ENCODE peak calls at places on chromosomes 13 and 19, in seven cellular contexts. M is heart right ventricle, T is cardiac muscle cell, W is keratinocyte, R is GM12878, Q is WERI-Rb-1, P is right lobe of liver. Z is an unnamed sample. For H3K9me3, the result is how much of the 10 kb centered on the place peaks cover.

GRCh38 chr13:83890358-83890757 is 8.1 kb upstream of the SLITRK1 start:
- DNase-seq in M (no peak), T (no peak), W (no peak), R (no peak), Q (no peak), P (no peak), Z (no peak)

GRCh38 chr13:42041684-42042035 is 6.8 kb upstream of the DGKH start:
- DNase-seq in M (peak), T (peak), W (no peak), R (peak), Q (peak), P (peak), Z (no peak)

GRCh38 chr13:49584771-49585182 is 581 bp downstream of the RCBTB1 start:
- DNase-seq in M (no peak), T (no peak), W (no peak), R (no peak), Q (no peak), P (no peak), Z (no peak)

GRCh38 chr19:6822311-6822670 is 49.8 kb downstream of the VAV1 start:
- DNase-seq in M (no peak), T (no peak), W (no peak), R (no peak), Q (no peak), P (no peak), Z (no peak)

GRCh38 chr13:34733720-34734119 is 208.3 kb upstream of the NBEA start:
- DNase-seq in M (no peak), T (peak), W (no peak), R (no peak), Q (no peak), P (no peak), Z (no peak)

GRCh38 chr19:14674764-14675163 is at the start of gene ADGRE3:
- DNase-seq in M (no peak), T (peak), W (no peak), R (no peak), Q (no peak), P (no peak), Z (no peak)

GRCh38 chr19:40754611-40755247 is 3.7 kb downstream of the SNRPA start:
- DNase-seq in M (no peak), T (peak), W (no peak), R (no peak), Q (no peak), P (peak), Z (no peak)

GRCh38 chr13:33026489-33027152 is 10.4 kb downstream of the KL start:
- DNase-seq in M (peak), T (no peak), W (no peak), R (no peak), Q (no peak), P (no peak), Z (no peak)

GRCh38 chr13:91112191-91112579 is 235.3 kb upstream of the MIR17HG start:
- DNase-seq in M (no peak), T (no peak), W (no peak), R (no peak), Q (no peak), P (no peak), Z (no peak)

GRCh38 chr13:39506559-39507390 is 96.2 kb downstream of the LHFPL6 start:
- DNase-seq in M (no peak), T (no peak), W (peak), R (no peak), Q (no peak), P (no peak), Z (no peak)

GRCh38 chr13:36038785-36039415 is 92.3 kb downstream of the DCLK1 start:
- DNase-seq in M (no peak), T (no peak), W (no peak), R (no peak), Q (no peak), P (no peak), Z (no peak)

GRCh38 chr13:87498681-87499080 is 172.5 kb upstream of the SLITRK5 start:
- DNase-seq in M (no peak), T (no peak), W (no peak), R (no peak), Q (no peak), P (no peak), Z (no peak)

GRCh38 chr13:98105929-98106336 is 37.0 kb upstream of the FARP1 start:
- DNase-seq in M (peak), T (peak), W (no peak), R (no peak), Q (no peak), P (no peak), Z (no peak)

GRCh38 chr13:50577806-50578205 is 265.7 kb downstream of the DLEU7 start:
- DNase-seq in M (no peak), T (no peak), W (no peak), R (no peak), Q (no peak), P (no peak), Z (no peak)

GRCh38 chr19:13042443-13043130 is 47.3 kb downstream of the NFIX start:
- DNase-seq in M (no peak), T (peak), W (no peak), R (no peak), Q (no peak), P (no peak), Z (no peak)

GRCh38 chr13:47708386-47708785 is 292.7 kb downstream of the SUCLA2 start:
- DNase-seq in M (no peak), T (peak), W (no peak), R (no peak), Q (no peak), P (no peak), Z (no peak)

DNA sequence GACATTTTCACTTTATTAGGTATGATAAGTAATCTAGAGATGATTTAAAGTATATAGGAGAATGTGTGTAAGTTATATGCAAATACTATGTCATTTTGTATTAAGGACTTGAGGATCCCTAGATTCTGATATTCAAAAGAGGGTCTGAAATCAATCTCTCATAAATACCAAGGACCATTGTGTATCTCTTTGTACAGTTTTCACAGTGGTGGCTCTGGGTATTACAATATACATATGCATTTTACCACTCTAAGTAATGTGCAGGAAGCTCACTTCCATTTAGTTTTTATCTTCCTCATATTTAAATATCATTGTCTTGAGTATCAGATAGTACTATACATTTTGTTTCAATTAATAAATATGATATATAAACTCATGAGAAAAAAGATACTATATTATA is 862.6 kb upstream of the PCDH20 start:
- DNase-seq in M (no peak), T (no peak), W (no peak), R (no peak), Q (no peak), P (no peak), Z (no peak)
- TF ChIP-seq CTCF in M (no peak), T (no peak), W (no peak), R (no peak), Q (no peak), P (no peak), Z (no peak)

DNA sequence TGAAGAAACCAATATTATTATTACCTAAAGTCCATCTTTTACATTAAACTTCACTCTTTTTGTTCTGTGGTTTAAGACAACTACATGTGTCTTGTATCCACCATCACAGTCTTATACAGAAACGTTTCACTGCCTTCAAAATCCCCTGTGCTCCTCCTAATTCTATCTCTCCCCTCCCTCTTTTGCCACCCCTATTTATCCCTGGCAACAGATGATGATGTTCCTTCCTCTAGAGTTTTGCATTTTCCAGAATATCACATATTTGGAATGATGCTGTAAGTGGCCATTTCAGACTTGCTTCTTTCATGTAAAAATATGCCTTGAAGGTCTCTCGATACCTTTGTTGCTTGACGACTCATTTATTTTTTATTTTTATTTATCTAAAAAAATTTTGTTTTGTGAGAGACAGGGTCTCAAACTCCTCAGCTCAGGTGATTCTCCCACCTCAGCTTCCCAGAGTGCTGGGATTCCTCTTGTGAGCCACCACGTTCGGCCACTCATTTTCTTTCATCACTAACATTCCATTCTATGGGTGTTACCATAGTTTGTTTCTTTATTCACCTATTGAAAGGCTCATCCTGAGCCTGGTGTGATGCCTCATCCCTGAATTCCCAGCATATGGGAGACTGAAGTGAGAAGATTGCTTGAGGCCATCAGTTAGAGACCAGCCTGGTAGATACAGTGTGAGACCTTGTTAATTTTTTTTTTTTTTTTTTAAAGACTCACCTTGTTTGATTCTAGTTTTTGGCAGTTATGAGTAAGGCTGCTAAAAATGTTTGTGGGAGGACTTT is 8.4 kb downstream of the ZNF763 start:
- DNase-seq in M (no peak), T (no peak), W (no peak), R (no peak), Q (no peak), P (no peak), Z (no peak)
- H3K9me3 ChIP-seq in M (under half), T (under half), W (under half), R (under half), Q (under half), P (under half), Z (under half)

GRCh38 chr19:44712864-44713515 is 14.0 kb downstream of the CEACAM16 start:
- DNase-seq in M (no peak), T (no peak), W (no peak), R (no peak), Q (no peak), P (no peak), Z (no peak)
- H3K27ac ChIP-seq in M (no peak), T (no peak), W (no peak), R (no peak), Q (no peak), P (no peak), Z (no peak)

GRCh38 chr13:52669677-52670076 is 17.0 kb downstream of the SUGT1 start:
- DNase-seq in M (no peak), T (no peak), W (no peak), R (no peak), Q (no peak), P (no peak), Z (no peak)
- TF ChIP-seq CTCF in M (peak), T (no peak), W (no peak), R (no peak), Q (no peak), P (no peak), Z (no peak)

GRCh38 chr19:8890260-8890659 is 58.1 kb downstream of the MBD3L1 start:
- DNase-seq in M (no peak), T (no peak), W (no peak), R (no peak), Q (no peak), P (no peak), Z (no peak)
- H3K9me3 ChIP-seq in M (under half), T (under half), W (under half), R (under half), Q (under half), P (under half), Z (under half)

DNA sequence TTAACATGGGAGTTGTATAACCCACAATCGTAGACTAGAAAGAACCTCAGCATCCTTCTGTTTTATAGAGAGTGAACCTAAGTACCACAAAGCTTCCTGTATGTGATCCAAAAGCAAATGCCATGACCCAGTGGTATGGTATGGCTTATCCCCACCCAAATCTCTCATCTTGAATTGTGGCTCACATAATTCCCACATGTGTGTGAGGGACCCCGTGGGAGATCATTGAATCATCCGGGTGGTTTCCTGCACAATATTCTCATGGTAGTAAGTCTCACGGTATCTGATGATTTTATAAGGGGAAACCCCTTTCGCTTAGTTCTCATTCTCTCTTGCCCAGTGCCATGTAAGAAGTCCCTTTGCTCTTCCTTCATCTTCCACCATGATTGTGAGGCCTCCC is 587.9 kb downstream of the LMO7 start:
- DNase-seq in M (no peak), T (no peak), W (no peak), R (no peak), Q (no peak), P (no peak), Z (no peak)
- H3K27ac ChIP-seq in M (no peak), T (no peak), W (no peak), R (no peak), Q (no peak), P (no peak), Z (no peak)

GRCh38 chr13:45473627-45474026 is 8.9 kb downstream of the COG3 start:
- DNase-seq in M (no peak), T (no peak), W (no peak), R (no peak), Q (peak), P (no peak), Z (no peak)
- TF ChIP-seq CTCF in M (no peak), T (no peak), W (peak), R (peak), Q (peak), P (no peak), Z (peak)